ENCODE peak calls at places on chromosomes 13 and 19, in six cellular contexts. Z, O, D, A, W and L are unnamed samples.

GRCh38 chr19:13621413-13621812 is 115.1 kb upstream of the CACNA1A start:
- DNase-seq in O (no peak), A (peak), Z (no peak), D (peak), W (peak), L (peak)

GRCh38 chr19:33859016-33859415 is 62.3 kb downstream of the KCTD15 start:
- DNase-seq in Z (no peak), D (no peak), W (no peak), A (no peak), O (no peak), L (no peak)

GRCh38 chr13:47519626-47520025 is 481.4 kb downstream of the SUCLA2 start:
- DNase-seq in Z (no peak), D (no peak), O (no peak), W (no peak), A (no peak), L (no peak)

GRCh38 chr19:11736696-11737095 is 2.0 kb downstream of the ZNF823 start:
- DNase-seq in Z (no peak), A (no peak), D (peak), W (no peak), O (no peak), L (peak)

GRCh38 chr19:3047307-3048189 is 14.7 kb downstream of the TLE5 start:
- DNase-seq in O (peak), W (peak), A (peak), Z (peak), D (peak), L (peak)

GRCh38 chr19:10510301-10510802 is 6.9 kb downstream of the S1PR5 start:
- DNase-seq in Z (peak), A (peak), O (peak), W (peak), D (peak), L (peak)

GRCh38 chr13:106917024-106917491 is 349.1 kb upstream of the ARGLU1 start:
- DNase-seq in O (no peak), W (peak), Z (no peak), D (no peak), A (no peak), L (no peak)

GRCh38 chr19:4456843-4457653 is 546 bp downstream of the UBXN6 start:
- DNase-seq in D (peak), O (peak), W (peak), Z (peak), A (peak), L (peak)

GRCh38 chr19:18173054-18173571 is 500 bp upstream of the IFI30 start:
- DNase-seq in O (peak), D (no peak), W (no peak), Z (no peak), A (no peak), L (no peak)